ENCODE peak calls at places on chromosome 1, in seven cellular contexts. P is astrocyte of the spinal cord, D is breast epithelium, I is mucosa of descending colon, Z is heart left ventricle, L is tibial nerve, U is ovary. X is an unnamed sample.

GRCh38 chr1:230207598-230207997 is 140.6 kb downstream of the GALNT2 start:
- DNase-seq in Z (no peak), U (no peak), I (no peak), L (no peak), P (no peak), D (no peak), X (no peak)

GRCh38 chr1:116853680-116854191 is 56.0 kb upstream of the PTGFRN start:
- DNase-seq in I (peak), D (no peak), U (no peak), P (peak), Z (no peak), L (no peak), X (no peak)

GRCh38 chr1:187471555-187471954 is 642.8 kb downstream of the PLA2G4A start:
- DNase-seq in U (no peak), I (no peak), P (peak), Z (no peak), D (no peak), L (no peak), X (no peak)

GRCh38 chr1:201144701-201145100 is 9.6 kb downstream of the TMEM9 start:
- DNase-seq in P (no peak), I (no peak), U (no peak), D (no peak), Z (no peak), L (no peak), X (no peak)

GRCh38 chr1:210301254-210301955 is 27.3 kb upstream of the HHAT start:
- DNase-seq in L (no peak), U (no peak), D (no peak), Z (no peak), I (no peak), P (peak), X (no peak)

GRCh38 chr1:94045465-94046056 is 75.4 kb downstream of the ABCA4 start:
- DNase-seq in D (peak), I (peak), Z (peak), L (peak), U (peak), P (peak), X (peak)

GRCh38 chr1:3190256-3191041 is 121.4 kb downstream of the PRDM16 start:
- DNase-seq in Z (no peak), D (no peak), L (no peak), I (no peak), U (peak), P (no peak), X (no peak)

GRCh38 chr1:69203166-69203565 is 364.6 kb upstream of the LRRC7 start:
- DNase-seq in D (no peak), I (no peak), U (no peak), L (no peak), P (no peak), Z (no peak), X (no peak)

GRCh38 chr1:243420968-243421675 is 165.3 kb downstream of the SDCCAG8 start:
- DNase-seq in P (no peak), L (no peak), U (no peak), I (no peak), D (no peak), Z (no peak), X (no peak)

GRCh38 chr1:235502601-235503332 is 1.5 kb downstream of the B3GALNT2 start:
- DNase-seq in I (no peak), D (no peak), Z (no peak), L (no peak), P (peak), U (no peak), X (no peak)

GRCh38 chr1:162087574-162087973 is 18.1 kb downstream of the NOS1AP start:
- DNase-seq in P (no peak), Z (no peak), I (no peak), U (no peak), D (no peak), L (no peak), X (no peak)

GRCh38 chr1:192435704-192436103 is 118.9 kb downstream of the RGS21 start:
- DNase-seq in L (no peak), Z (no peak), U (no peak), P (no peak), I (no peak), D (no peak), X (no peak)

GRCh38 chr1:61287014-61287413 is 204.7 kb downstream of the NFIA start:
- DNase-seq in P (peak), D (no peak), U (no peak), Z (no peak), L (no peak), I (no peak), X (no peak)

GRCh38 chr1:220281159-220281574 is 8.9 kb upstream of the RAB3GAP2 start:
- DNase-seq in U (no peak), I (no peak), Z (no peak), D (no peak), L (no peak), P (no peak), X (no peak)

GRCh38 chr1:26169201-26169600 is 438 bp upstream of the C1orf232 start:
- DNase-seq in P (no peak), L (no peak), Z (no peak), U (no peak), I (no peak), D (no peak), X (no peak)

GRCh38 chr1:15028117-15028516 is 125.4 kb upstream of the TMEM51 start:
- DNase-seq in P (peak), L (no peak), I (no peak), D (no peak), Z (peak), U (no peak), X (no peak)

GRCh38 chr1:206717237-206717989 is 32.7 kb downstream of the MAPKAPK2 start:
- DNase-seq in L (no peak), D (no peak), P (no peak), Z (no peak), I (peak), U (no peak), X (no peak)

GRCh38 chr1:86521522-86521891 is 25.4 kb upstream of the CLCA4 start:
- DNase-seq in D (no peak), P (no peak), L (no peak), Z (no peak), I (no peak), U (no peak), X (no peak)

GRCh38 chr1:172821609-172822274 is 162.8 kb downstream of the FASLG start:
- DNase-seq in P (peak), I (no peak), Z (no peak), D (no peak), L (no peak), U (no peak), X (no peak)

DNA sequence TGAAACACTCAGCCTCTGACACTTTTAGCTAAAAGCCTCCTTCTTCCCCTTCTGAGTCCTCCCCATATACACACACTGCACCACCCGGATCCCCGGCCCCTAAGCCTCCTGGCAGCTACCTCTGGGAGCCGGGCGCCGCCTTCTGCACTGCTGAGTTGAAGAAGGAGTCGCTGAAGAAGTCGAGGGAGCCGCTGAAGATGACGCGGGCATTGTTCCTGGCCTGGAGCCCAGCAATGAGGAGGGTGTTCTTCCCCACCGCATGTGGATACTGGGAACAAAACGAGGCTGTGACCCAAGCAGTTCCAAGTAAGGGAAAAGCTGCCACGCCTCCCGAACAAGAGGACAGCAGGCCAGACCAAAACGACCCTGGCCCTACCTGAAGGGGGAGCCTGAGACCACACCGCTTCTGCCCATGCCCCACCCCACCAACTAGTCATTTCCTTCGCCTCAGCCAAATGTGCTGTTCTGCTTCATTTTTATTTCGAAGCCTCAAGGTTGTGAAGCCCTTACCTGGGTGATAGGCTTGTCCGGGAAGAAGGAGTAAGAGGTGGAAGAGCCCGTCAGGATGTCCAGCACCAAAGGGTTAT is 7.0 kb downstream of the DDOST start:
- DNase-seq in D (no peak), P (peak), U (peak), L (no peak), I (no peak), Z (peak), X (no peak)
- H3K4me3 ChIP-seq in D (no peak), P (no peak), U (no peak), L (no peak), I (no peak), Z (no peak), X (no peak)

DNA sequence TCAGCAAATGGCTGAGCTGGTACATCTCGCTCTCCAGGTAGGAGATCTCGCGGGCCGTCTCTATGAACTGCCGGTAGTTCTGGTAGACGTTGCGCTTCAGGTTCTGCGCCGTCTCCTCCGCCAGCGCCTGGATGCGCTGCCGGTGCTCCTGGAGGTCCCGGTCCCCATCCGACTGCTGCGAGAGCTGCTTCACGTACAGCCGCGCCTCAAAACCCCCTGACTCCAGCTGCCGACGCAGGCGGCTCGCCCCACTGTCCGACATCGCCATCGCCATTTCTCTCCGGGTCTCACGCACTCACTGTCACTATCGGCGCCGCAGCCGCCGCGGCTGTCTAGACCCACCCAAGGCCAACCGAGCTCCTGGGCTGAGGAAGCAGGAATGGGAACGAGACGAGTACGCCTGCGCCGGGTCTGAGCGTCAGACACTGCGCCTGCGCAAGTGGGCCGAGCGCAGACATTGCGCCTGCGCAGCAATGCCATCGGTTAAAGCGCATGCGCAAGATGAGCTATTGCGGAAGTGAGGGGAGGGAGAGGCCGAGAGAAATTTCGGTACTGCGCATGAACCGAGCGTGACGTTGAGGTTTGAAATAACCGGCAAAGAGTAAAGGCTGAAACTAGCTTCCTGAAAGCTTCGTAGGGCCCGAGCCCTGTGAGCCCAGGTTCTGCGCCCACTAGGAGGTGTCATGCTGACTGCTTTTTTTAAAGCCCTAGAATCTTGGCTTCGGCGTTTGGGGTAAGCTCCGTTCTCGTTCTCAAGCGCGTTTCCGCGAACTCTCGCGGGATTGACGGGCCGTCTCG is at the start of gene EXOC8:
- DNase-seq in U (peak), I (peak), D (peak), Z (peak), P (peak), L (peak), X (peak)
- TF ChIP-seq CTCF in U (no peak), I (no peak), D (no peak), Z (no peak), P (peak), L (no peak), X (no peak)

GRCh38 chr1:190511554-190511953 is 33.9 kb upstream of the BRINP3 start:
- DNase-seq in U (no peak), L (no peak), Z (no peak), P (no peak), I (no peak), D (no peak), X (no peak)

DNA sequence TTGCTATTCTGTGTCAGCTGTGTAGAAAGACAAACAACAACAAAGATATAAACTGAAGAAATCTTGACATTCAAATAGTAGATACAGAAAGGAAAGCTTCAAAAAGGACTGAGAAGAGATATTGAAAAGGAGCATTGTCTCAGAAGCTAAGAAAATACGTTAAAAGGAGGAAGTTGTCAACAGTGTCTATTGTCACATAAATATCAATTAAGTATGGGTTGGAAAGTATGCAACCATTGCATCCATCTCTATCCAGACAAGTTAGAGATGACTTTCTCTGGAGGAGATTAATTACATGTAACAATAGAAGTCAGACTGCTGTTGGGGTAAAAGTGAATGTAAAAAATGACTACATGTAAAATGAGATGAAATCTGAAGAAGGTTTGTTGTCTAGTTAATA is 29.7 kb upstream of the BRINP3 start:
- DNase-seq in L (no peak), D (no peak), Z (no peak), I (no peak), U (no peak), P (no peak), X (no peak)
- H3K4me3 ChIP-seq in L (no peak), D (no peak), Z (no peak), I (no peak), U (no peak), P (no peak), X (no peak)

GRCh38 chr1:31702836-31703404 is 897 bp downstream of the COL16A1 start:
- DNase-seq in I (no peak), L (no peak), D (no peak), P (no peak), U (no peak), Z (no peak), X (no peak)

GRCh38 chr1:31706384-31707058 is 2.7 kb upstream of the COL16A1 start:
- DNase-seq in D (no peak), I (no peak), U (no peak), L (no peak), Z (no peak), P (no peak), X (no peak)

GRCh38 chr1:31703431-31704260 is at the start of gene COL16A1:
- DNase-seq in L (peak), U (peak), I (peak), P (peak), D (peak), Z (peak), X (no peak)

GRCh38 chr1:31705080-31705866 is 1.5 kb upstream of the COL16A1 start:
- DNase-seq in P (peak), L (peak), D (no peak), U (peak), Z (peak), I (peak), X (peak)

GRCh38 chr1:31704261-31705079 is 653 bp upstream of the COL16A1 start:
- DNase-seq in L (no peak), D (no peak), P (peak), I (peak), Z (no peak), U (no peak), X (no peak)
- TF ChIP-seq CTCF in L (no peak), D (no peak), P (no peak), I (no peak), Z (no peak), U (no peak), X (no peak)

GRCh38 chr1:55211909-55212308 is 3.3 kb downstream of the USP24 start:
- DNase-seq in P (no peak), D (no peak), U (no peak), L (no peak), I (no peak), Z (no peak), X (no peak)
- H3K4me3 ChIP-seq in P (no peak), D (peak), U (no peak), L (no peak), I (no peak), Z (peak), X (no peak)

DNA sequence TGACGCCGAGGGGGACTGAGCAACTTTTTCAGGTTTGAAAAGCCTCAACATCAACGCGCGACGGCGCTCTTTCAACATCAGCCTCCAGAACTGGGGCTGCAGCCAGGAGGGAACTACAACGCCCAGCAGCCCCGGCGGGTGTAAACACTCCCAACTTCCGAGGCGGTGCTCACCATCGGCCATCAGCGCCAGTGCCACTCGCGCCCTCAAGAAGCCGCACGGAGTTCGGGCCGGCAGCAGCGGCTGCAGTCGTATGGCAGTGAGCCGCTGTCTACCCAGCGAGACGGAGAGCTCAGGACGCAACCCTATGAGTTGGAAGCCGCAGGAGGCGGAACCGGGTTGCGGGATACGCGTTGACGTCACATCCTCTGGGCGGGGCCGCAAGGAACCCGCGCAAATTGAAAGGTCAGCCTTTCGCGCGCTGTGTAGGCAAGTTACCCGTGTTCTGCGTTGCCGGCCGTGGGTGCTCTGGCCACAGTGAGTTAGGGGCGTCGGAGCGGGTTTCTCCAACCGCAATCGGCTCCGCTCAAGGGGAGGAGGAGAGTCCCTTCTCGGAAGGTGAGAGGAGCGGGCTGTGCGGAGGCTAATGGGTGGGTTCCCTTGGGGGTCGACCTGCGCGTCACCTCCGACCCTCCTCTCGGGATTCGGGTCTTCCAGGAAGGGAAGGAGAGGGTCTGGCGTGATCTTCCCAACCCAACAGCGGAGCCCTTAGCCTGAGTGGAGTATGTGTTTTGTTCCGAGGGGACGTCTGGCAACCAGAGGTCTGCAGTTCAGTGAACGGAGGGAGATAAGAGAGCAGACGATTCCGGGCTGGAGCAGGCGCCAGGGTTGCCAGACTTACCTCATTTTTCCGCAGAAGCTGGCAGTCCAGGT is at the start of gene EXO1:
- DNase-seq in Z (peak), I (peak), U (peak), L (peak), D (peak), P (peak), X (peak)
- TF ChIP-seq CTCF in Z (no peak), I (no peak), U (peak), L (peak), D (no peak), P (peak), X (peak)

GRCh38 chr1:52367272-52367671 is 1.3 kb upstream of the CC2D1B start:
- DNase-seq in Z (no peak), I (no peak), D (no peak), P (no peak), U (no peak), L (no peak), X (no peak)

GRCh38 chr1:52365091-52365745 is 787 bp downstream of the CC2D1B start:
- DNase-seq in P (peak), D (no peak), U (peak), I (peak), L (no peak), Z (peak), X (no peak)

GRCh38 chr1:52365746-52366516 is at the start of gene CC2D1B:
- DNase-seq in L (peak), I (peak), Z (peak), U (peak), D (peak), P (peak), X (peak)

GRCh38 chr1:52366517-52366827 is 467 bp upstream of the CC2D1B start:
- DNase-seq in U (no peak), L (no peak), D (no peak), Z (no peak), P (no peak), I (no peak), X (no peak)

GRCh38 chr1:52364235-52364839 is 1.7 kb downstream of the CC2D1B start:
- DNase-seq in P (no peak), U (no peak), L (no peak), Z (no peak), I (peak), D (no peak), X (no peak)
- H3K4me3 ChIP-seq in P (no peak), U (no peak), L (peak), Z (no peak), I (no peak), D (no peak), X (no peak)

GRCh38 chr1:2163205-2163604 is 31.4 kb downstream of the FAAP20 start:
- DNase-seq in U (no peak), D (no peak), P (no peak), I (no peak), Z (no peak), L (no peak), X (no peak)
- TF ChIP-seq CTCF in U (no peak), D (no peak), P (peak), I (no peak), Z (no peak), L (no peak), X (no peak)

DNA sequence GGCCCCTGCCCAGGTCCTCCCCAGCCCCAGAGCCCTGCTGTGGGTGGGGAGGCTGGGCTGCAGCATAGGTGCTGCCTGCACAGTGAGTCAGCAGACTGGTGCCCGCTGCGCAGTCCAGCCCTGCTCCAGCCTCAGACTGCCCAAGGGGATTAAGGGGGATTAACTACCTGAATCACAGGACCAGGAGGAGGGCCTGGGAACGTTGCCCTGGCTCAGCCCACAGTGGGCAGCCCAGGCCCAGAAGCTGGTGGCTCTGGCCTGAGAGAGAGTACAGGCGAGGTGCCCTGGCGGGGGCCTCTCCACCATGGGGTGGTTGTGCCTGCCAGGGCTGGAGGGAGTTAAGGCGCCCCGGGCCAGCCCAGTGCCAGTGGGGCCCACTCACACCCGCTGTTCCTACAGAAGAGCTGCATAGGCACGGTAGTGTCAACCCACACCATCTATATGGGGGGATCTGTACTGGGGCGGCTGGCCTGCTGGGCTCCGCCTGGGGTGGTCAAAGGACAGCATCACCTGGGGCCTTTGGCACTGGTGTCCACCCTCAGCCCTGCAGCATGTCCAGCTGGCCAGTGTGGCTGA is 2.3 kb downstream of the OBSCN start:
- DNase-seq in U (no peak), P (no peak), L (no peak), Z (peak), I (no peak), D (no peak), X (no peak)
- H3K4me3 ChIP-seq in U (no peak), P (no peak), L (no peak), Z (peak), I (no peak), D (no peak), X (no peak)

GRCh38 chr1:194466706-194467105 is 1280.3 kb upstream of the B3GALT2 start:
- DNase-seq in D (no peak), P (no peak), Z (no peak), L (no peak), U (no peak), I (no peak), X (no peak)
- TF ChIP-seq CTCF in D (no peak), P (peak), Z (peak), L (no peak), U (no peak), I (no peak), X (no peak)

X was measured in right lobe of liver.